ENCODE peak calls at places on chromosomes 4 and X, in four cellular contexts. Y is astrocyte, V is PC-9, P is fibroblast of lung. A is an unnamed sample. For H3K79me2, the result is how much of the 10 kb centered on the place peaks cover.

GRCh38 chrX:8341814-8342590 is 122.6 kb upstream of the VCX3B start:
- DNase-seq in Y (peak), V (no peak), P (peak), A (peak)

GRCh38 chr4:158786155-158786581 is 17.3 kb downstream of the FNIP2 start:
- DNase-seq in Y (peak), P (peak), V (no peak), A (no peak)

GRCh38 chr4:187608001-187608421 is 387.6 kb upstream of the ZFP42 start:
- DNase-seq in Y (peak), V (no peak), P (peak), A (no peak)

GRCh38 chr4:6689506-6689960 is 4.1 kb upstream of the S100P start:
- DNase-seq in P (no peak), Y (no peak), V (peak), A (no peak)

GRCh38 chr4:168221298-168221697 is 97.3 kb downstream of the DDX60 start:
- DNase-seq in V (no peak), P (peak), Y (peak), A (no peak)

GRCh38 chr4:166538491-166539005 is 665.5 kb downstream of the TLL1 start:
- DNase-seq in P (peak), Y (peak), V (no peak), A (no peak)

GRCh38 chr4:53168237-53168636 is 197.6 kb downstream of the SCFD2 start:
- DNase-seq in P (peak), V (no peak), Y (no peak), A (no peak)

GRCh38 chr4:56506110-56506705 is 617 bp downstream of the ARL9 start:
- DNase-seq in V (no peak), P (peak), Y (peak), A (no peak)

GRCh38 chrX:149720021-149720689 is 8.3 kb downstream of the MAGEA11 start:
- DNase-seq in P (peak), V (no peak), Y (peak), A (no peak)

GRCh38 chr4:80141543-80141942 is 55.8 kb upstream of the PRDM8 start:
- DNase-seq in P (no peak), V (no peak), Y (no peak), A (no peak)

GRCh38 chr4:182240161-182241130 is 2.8 kb upstream of the TENM3 start:
- DNase-seq in V (no peak), P (peak), Y (peak), A (peak)

GRCh38 chrX:148574247-148574973 is 74.0 kb downstream of the AFF2 start:
- DNase-seq in P (peak), V (no peak), Y (peak), A (no peak)

GRCh38 chrX:140501321-140501720 is 3.5 kb downstream of the SOX3 start:
- DNase-seq in Y (no peak), P (no peak), V (no peak), A (no peak)

GRCh38 chrX:140501940-140502468 is 2.9 kb downstream of the SOX3 start:
- DNase-seq in V (no peak), P (no peak), Y (no peak), A (no peak)

GRCh38 chrX:140502491-140503229 is 2.2 kb downstream of the SOX3 start:
- DNase-seq in V (no peak), Y (no peak), P (no peak), A (no peak)

GRCh38 chrX:140503230-140503585 is 1.7 kb downstream of the SOX3 start:
- DNase-seq in V (no peak), P (no peak), Y (no peak), A (no peak)

GRCh38 chrX:140500427-140500826 is 4.4 kb downstream of the SOX3 start:
- DNase-seq in P (no peak), V (no peak), Y (no peak), A (no peak)
- TF ChIP-seq EZH2 in P (no peak), V (no peak), Y (no peak), A (no peak)

GRCh38 chr4:48692023-48692422 is 88.1 kb downstream of the FRYL start:
- DNase-seq in P (no peak), V (no peak), Y (no peak), A (no peak)

GRCh38 chr4:48686369-48686768 is 93.7 kb downstream of the FRYL start:
- DNase-seq in Y (no peak), P (no peak), V (no peak), A (no peak)

GRCh38 chr4:48683784-48684666 is 96.1 kb downstream of the FRYL start:
- DNase-seq in V (no peak), P (peak), Y (peak), A (no peak)

GRCh38 chr4:48688953-48689352 is 91.1 kb downstream of the FRYL start:
- DNase-seq in P (no peak), V (no peak), Y (no peak), A (no peak)

DNA sequence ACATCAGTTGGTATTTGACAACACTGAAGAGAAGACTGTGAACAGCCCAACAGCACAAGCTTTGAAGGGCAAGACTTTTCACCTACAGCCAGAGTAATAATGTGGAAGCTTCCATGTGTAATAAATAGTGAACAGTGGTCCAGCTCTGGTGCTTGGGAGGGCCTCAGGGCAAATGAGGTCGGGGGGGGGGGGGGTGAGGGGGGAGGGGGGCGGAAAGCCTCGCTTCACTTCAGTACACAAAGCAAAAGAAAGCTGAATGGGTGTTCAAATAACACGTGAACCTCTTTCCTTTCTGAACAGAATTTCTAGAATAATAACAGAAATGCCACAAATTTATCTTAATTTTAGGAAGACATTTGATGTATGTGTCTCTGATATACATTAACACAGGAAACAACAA is 92.8 kb downstream of the FRYL start:
- DNase-seq in V (no peak), Y (no peak), P (no peak), A (no peak)
- H3K79me2 ChIP-seq in V (under half), Y (half or more), P (under half), A (half or more)

GRCh38 chr4:78058591-78059523 is 1.7 kb downstream of the FRAS1 start:
- DNase-seq in V (no peak), P (peak), Y (peak), A (no peak)

GRCh38 chr4:78057135-78057599 is at the start of gene FRAS1:
- DNase-seq in P (peak), Y (peak), V (no peak), A (no peak)

GRCh38 chr4:78059524-78059889 is 2.4 kb downstream of the FRAS1 start:
- DNase-seq in Y (peak), P (peak), V (peak), A (peak)

GRCh38 chr4:78057600-78058560 is 757 bp downstream of the FRAS1 start:
- DNase-seq in P (peak), V (peak), Y (peak), A (no peak)

GRCh38 chr4:78056265-78057129 is 626 bp upstream of the FRAS1 start:
- DNase-seq in Y (peak), V (peak), P (peak), A (peak)
- H3K27ac ChIP-seq in Y (no peak), V (no peak), P (no peak), A (peak)

GRCh38 chr4:15003891-15004700 is 1.8 kb downstream of the CPEB2 start:
- DNase-seq in Y (no peak), V (no peak), P (peak), A (no peak)
- TF ChIP-seq EZH2 in Y (no peak), V (no peak), P (no peak), A (no peak)

DNA sequence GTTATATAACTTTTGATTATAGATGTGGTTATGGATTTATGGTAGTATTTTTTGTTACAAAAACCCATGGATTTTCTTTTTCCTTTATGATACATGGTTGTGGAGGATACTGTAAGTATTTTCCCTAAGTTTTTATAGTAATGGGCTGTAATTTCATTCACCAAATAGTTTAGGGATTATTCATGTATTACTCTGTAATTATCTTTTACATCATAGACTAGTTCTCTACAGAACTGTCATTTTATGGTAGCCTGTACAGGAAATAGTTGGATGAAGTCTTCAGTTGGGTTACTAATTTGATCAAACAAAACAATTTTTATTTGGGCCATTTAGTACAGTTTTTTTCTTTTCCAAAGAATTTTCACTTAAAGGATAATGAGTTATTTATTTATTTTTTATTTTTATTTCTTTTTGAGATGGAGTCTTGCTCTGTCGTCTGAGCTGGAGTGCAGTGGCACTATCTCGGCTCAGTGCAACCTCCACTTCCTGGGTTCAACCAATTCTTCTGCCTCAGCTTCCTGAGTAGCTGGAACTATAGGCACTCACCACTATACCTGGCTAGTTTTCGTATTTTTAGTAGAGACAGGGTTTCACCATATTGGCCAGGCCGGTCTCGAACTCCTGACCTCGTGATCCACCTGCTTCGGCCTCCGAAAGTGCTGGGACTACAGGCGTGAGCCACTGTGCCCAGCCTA is 42.1 kb downstream of the RBPJ start:
- DNase-seq in P (peak), Y (peak), V (no peak), A (no peak)
- H3K79me2 ChIP-seq in P (half or more), Y (half or more), V (half or more), A (under half)

GRCh38 chr4:1210241-1210841 is 38.0 kb upstream of the SPON2 start:
- DNase-seq in Y (no peak), V (no peak), P (no peak), A (no peak)
- H3K27ac ChIP-seq in Y (no peak), V (no peak), P (peak), A (no peak)

GRCh38 chr4:41882622-41883347 is 52.4 kb upstream of the TMEM33 start:
- DNase-seq in V (no peak), P (peak), Y (no peak), A (no peak)
- TF ChIP-seq EZH2 in V (peak), P (no peak), Y (no peak), A (peak)

A was measured in keratinocyte.